ENCODE peak calls at places on chromosome 14, in four cellular contexts. F is hepatocyte, V is DND-41, A is tibial artery. T is an unnamed sample.

GRCh38 chr14:102930753-102931579 is 8.5 kb downstream of the AMN start:
- DNase-seq in A (no peak), F (peak; percentile 34), V (no peak), T (no peak)

GRCh38 chr14:101508948-101509729 is 52.2 kb upstream of the DIO3 start:
- DNase-seq in F (no peak), A (peak; percentile 63), V (no peak), T (peak; percentile 39)

GRCh38 chr14:65225299-65226159 is 123.2 kb upstream of the MAX start:
- DNase-seq in A (peak; percentile 37), V (no peak), F (no peak), T (no peak)

GRCh38 chr14:37490607-37491006 is 104.4 kb downstream of the FOXA1 start:
- DNase-seq in F (no peak), A (no peak), V (no peak), T (no peak)

GRCh38 chr14:30656190-30656632 is 34.1 kb downstream of the SCFD1 start:
- DNase-seq in F (peak; percentile 39), V (peak; percentile 28), A (no peak), T (peak; percentile 47)

GRCh38 chr14:101628471-101628966 is 67.2 kb downstream of the DIO3 start:
- DNase-seq in F (peak; percentile 87), A (peak; percentile 81), V (peak; percentile 83), T (peak; percentile 80)

GRCh38 chr14:34872822-34873590 is 2.2 kb downstream of the BAZ1A start:
- DNase-seq in V (no peak), A (no peak), F (peak; percentile 23), T (no peak)

GRCh38 chr14:75141967-75142366 is 15.1 kb upstream of the NEK9 start:
- DNase-seq in F (peak; percentile 28), V (peak; percentile 29), A (no peak), T (no peak)

GRCh38 chr14:51616724-51617409 is 34.8 kb upstream of the FRMD6 start:
- DNase-seq in A (no peak), V (no peak), F (peak; percentile 60), T (no peak)

GRCh38 chr14:63220526-63220925 is 16.3 kb downstream of the RHOJ start:
- DNase-seq in V (no peak), F (no peak), A (no peak), T (no peak)

GRCh38 chr14:91108941-91109611 is 4.8 kb upstream of the DGLUCY start:
- DNase-seq in V (no peak), F (no peak), A (no peak), T (peak; percentile 78)

GRCh38 chr14:73472182-73473114 is 14.1 kb upstream of the NUMB start:
- DNase-seq in F (peak; percentile 70), V (peak; percentile 26), A (no peak), T (no peak)

GRCh38 chr14:60242420-60242819 is 6.6 kb upstream of the PPM1A start:
- DNase-seq in A (no peak), F (no peak), V (no peak), T (no peak)

DNA sequence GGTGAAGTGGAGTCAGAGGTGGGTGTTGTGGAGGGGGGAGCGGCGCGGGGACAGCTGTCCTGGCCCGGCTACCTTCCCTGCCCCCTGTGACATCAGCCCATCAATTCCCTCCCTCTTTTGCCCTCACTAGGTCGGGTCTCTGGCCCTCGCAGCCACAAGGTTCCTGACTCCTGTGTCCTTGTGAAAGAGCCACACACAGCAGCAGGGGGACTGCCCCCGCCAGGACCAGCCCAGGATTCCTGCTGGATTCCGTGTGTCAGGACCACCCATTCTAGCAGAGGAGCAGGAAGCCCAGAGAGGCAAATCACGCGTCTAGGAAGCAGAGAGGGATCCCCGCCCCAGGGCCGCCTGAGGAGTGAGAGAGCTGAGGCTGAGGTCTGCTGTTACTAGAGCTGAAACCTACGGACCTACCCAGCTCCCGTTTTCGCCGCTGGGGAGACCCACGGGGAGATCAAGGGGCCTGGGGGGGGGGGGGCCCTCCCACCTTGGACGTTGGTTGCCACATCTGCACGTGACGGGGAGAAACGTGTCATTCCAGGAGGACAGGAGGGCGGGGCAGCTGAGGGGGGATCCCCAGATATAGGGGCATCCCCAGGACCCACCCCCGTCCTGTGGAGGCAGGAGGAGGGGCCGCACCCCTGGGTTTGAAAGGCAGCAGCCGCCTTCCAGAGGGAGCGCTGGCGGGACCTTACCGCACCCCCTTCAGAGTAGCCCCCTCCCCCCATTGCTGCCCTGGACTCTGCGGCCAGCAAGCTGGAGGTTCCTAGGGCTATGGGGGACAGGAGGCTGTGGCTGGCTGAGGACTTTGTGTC is 12.5 kb upstream of the INF2 start:
- DNase-seq in A (peak; percentile 74), F (peak; percentile 80), V (no peak), T (peak; percentile 42)
- H3K27ac ChIP-seq in A (peak overlapping the region; percentile 87), F (peak overlapping the region; percentile 95), V (peak overlapping the region; percentile 92), T (peak overlapping the region; percentile 22)

DNA sequence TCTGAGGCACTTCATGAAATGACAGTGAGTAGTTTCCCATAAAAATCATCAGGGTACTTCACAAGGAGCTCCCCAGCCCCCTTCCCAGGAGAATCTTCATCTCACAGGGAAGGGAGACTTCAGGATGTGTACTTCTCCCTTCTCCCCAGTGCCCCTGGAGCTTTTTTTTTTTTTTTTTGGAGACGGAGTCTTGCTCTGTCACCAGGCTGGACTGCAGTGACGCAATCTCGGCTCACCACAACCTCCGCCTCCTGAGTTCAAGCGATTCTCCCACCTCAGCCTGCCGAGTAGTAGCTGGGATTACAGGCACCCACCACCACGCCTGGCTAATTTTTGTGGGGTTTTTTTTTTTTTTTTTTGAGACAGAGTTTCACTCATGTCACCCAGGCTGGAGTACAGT is 10.4 kb downstream of the ITPK1 start:
- DNase-seq in V (no peak), F (no peak), A (no peak), T (peak; percentile 77)
- H3K4me1 ChIP-seq in V (peaks cover 20% of the 10 kb centered on the region), F (peaks cover 13% of the 10 kb centered on the region), A (peaks cover 4% of the 10 kb centered on the region), T (peaks cover 6% of the 10 kb centered on the region)

GRCh38 chr14:100145682-100146464 is 13.6 kb downstream of the DEGS2 start:
- DNase-seq in F (no peak), A (no peak), V (no peak), T (peak; percentile 54)

GRCh38 chr14:100143934-100144333 is 15.5 kb downstream of the DEGS2 start:
- DNase-seq in V (no peak), A (no peak), F (no peak), T (no peak)

GRCh38 chr14:100144996-100145646 is 14.3 kb downstream of the DEGS2 start:
- DNase-seq in A (no peak), V (no peak), F (peak; percentile 85), T (peak; percentile 45)

GRCh38 chr14:100143523-100143922 is 15.9 kb downstream of the DEGS2 start:
- DNase-seq in V (no peak), A (no peak), F (no peak), T (no peak)

GRCh38 chr14:100144645-100144995 is 14.8 kb downstream of the DEGS2 start:
- DNase-seq in F (no peak), A (no peak), V (no peak), T (no peak)
- H3K27ac ChIP-seq in F (peak overlapping the region; percentile 92), A (no peak overlapping the region), V (peak overlapping the region; percentile 9), T (no peak overlapping the region)

DNA sequence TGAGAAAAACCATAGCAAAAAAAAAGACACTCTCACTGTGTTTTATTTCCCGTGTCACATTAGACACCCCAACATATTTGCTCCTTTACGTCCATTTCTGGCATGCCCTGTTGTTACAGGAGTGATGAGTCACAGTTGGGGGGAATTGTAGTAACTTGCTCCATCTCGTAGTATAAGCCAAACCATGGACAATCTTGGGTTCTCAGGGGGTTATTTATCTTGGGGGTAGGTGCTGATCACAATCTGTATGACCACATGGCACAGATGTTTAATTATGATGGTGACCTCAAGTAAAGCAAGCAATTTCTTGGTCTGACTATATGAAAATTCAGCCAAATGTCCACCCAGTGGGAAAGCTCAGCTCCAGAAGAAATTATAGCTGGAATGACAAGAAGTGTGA is 32.0 kb upstream of the STON2 start:
- DNase-seq in V (no peak), A (no peak), F (no peak), T (no peak)
- H3K4me1 ChIP-seq in V (no peaks in the 10 kb centered on the region), A (peaks cover 9% of the 10 kb centered on the region), F (peaks cover 13% of the 10 kb centered on the region), T (no peaks in the 10 kb centered on the region)

DNA sequence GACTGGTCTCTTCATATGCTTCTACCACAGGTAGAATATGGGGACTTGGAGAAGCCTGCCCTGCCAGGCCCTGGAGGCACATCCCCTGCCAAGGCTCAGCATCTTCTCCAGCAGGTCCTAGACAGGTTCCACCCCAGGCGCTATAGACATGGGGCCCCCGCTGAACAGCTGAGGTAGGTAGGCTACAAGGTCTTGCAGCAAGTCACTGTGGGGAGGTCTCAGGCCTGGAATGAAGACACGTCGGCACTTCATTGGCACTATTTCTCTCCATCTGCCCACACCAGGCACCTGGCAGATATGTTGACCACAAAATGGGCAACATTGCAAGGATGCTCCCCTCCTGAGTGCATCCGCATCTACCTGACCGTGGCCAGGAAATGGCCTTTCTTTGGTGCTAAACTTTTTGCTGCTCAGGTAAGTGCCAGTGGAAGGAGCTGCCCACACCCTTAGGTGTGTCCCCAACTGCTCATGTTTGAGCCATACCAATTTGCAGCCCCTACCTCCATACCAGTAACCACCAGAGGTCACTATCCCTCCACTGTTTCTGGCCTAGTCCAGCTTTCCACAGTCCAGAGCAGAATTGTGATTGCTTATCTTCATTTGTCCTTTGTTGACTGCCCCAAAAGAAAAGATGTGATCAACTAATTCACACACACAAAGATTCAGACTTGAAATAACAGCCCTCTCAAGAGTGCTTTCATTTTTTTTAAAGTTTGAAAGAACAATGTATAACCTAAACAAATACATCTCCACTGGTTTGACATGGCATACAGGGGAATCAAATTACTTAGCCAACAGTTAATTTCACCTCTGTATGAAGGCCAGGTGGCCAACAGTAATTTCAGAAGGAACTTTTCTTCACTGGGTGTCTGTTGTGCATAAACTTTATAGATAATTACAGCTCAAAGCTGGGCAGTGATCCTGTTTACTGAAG is 16.1 kb downstream of the PIGH start:
- DNase-seq in A (no peak), V (peak; percentile 35), F (peak; percentile 67), T (no peak)
- H3K27ac ChIP-seq in A (no peak overlapping the region), V (no peak overlapping the region), F (no peak overlapping the region), T (no peak overlapping the region)

GRCh38 chr14:54489318-54489683 is 521 bp upstream of the GMFB start:
- DNase-seq in A (no peak), F (no peak), V (no peak), T (no peak)

GRCh38 chr14:54488646-54489317 is at the start of gene GMFB:
- DNase-seq in F (peak; percentile 96), A (peak; percentile 96), V (peak; percentile 90), T (peak; percentile 96)

GRCh38 chr14:54487771-54488170 is 1.0 kb downstream of the GMFB start:
- DNase-seq in V (no peak), F (peak; percentile 27), A (no peak), T (no peak)

GRCh38 chr14:54488318-54488645 is 498 bp downstream of the GMFB start:
- DNase-seq in F (no peak), A (no peak), V (no peak), T (no peak)

GRCh38 chr14:54486685-54487084 is 2.1 kb downstream of the GMFB start:
- DNase-seq in A (no peak), V (peak; percentile 35), F (no peak), T (no peak)
- H3K4me1 ChIP-seq in A (peaks cover 14% of the 10 kb centered on the region), V (peaks cover 49% of the 10 kb centered on the region), F (no peaks in the 10 kb centered on the region), T (peaks cover 4% of the 10 kb centered on the region)

DNA sequence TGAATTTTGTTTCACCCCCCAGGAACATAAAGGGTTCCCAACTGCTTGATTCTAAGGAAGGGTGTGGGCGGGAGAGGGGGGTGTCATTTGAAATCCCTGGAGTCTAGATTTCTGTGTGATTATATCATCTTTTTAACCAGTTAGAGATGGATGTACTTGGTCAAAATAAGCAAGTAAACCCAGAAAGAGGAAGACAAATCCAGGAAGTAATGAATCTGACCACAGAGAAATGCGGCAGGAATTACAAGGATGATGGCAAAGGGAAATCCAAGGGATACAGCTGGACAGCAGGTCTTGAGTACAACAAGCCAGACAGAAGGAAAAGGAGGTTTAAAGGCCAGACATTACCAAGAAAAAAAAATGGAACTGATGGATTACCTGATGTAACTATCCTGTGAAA is 38.9 kb downstream of the DMAC2L start:
- DNase-seq in V (no peak), F (no peak), A (no peak), T (no peak)
- H3K27ac ChIP-seq in V (no peak overlapping the region), F (no peak overlapping the region), A (no peak overlapping the region), T (no peak overlapping the region)